ENCODE peak calls at places on chromosomes 5 and 9, in eight cellular contexts. One of them, this sample, is unnamed.
A peak's percentile ranks its signal among the peaks of the same experiment; 100 is the strongest.

GRCh38 chr5:5179597-5179996 is 39.5 kb downstream of the ADAMTS16 start:
- DNase-seq in T-helper 2 cell: no peak
- DNase-seq in DMS153: no peak
- DNase-seq in T47D: no peak
- DNase-seq in Peyer's patch: no peak
- DNase-seq in BJ: no peak
- DNase-seq in stimulated activated CD4-positive, alpha-beta T cell treated with anti-CD3 and anti-CD28 coated beads, Interleukin-12 subunit alpha, Interleukin-12 subunit beta, amount 100 ng/mL, for 4 hours: no peak
- DNase-seq in NCI-H1417 treated with DMSO at 0.1 percent for 48 hours: no peak
- DNase-seq in this sample: no peak

GRCh38 chr5:37776826-37777225 is 63.0 kb downstream of the GDNF start:
- DNase-seq in DMS153: no peak
- DNase-seq in BJ: peak; percentile 83
- DNase-seq in T47D: no peak
- DNase-seq in NCI-H1417 treated with DMSO at 0.1 percent for 48 hours: no peak
- DNase-seq in Peyer's patch: no peak
- DNase-seq in T-helper 2 cell: no peak
- DNase-seq in stimulated activated CD4-positive, alpha-beta T cell treated with anti-CD3 and anti-CD28 coated beads, Interleukin-12 subunit alpha, Interleukin-12 subunit beta, amount 100 ng/mL, for 4 hours: no peak
- DNase-seq in this sample: no peak

GRCh38 chr5:14143843-14144585 is 872 bp downstream of the TRIO start:
- DNase-seq in Peyer's patch: peak; percentile 78
- DNase-seq in DMS153: no peak
- DNase-seq in T47D: peak; percentile 21
- DNase-seq in stimulated activated CD4-positive, alpha-beta T cell treated with anti-CD3 and anti-CD28 coated beads, Interleukin-12 subunit alpha, Interleukin-12 subunit beta, amount 100 ng/mL, for 4 hours: peak; percentile 40
- DNase-seq in BJ: no peak
- DNase-seq in NCI-H1417 treated with DMSO at 0.1 percent for 48 hours: no peak
- DNase-seq in T-helper 2 cell: no peak
- DNase-seq in this sample: no peak

GRCh38 chr5:36422957-36423356 is 121.3 kb upstream of the RANBP3L start:
- DNase-seq in T-helper 2 cell: no peak
- DNase-seq in BJ: no peak
- DNase-seq in stimulated activated CD4-positive, alpha-beta T cell treated with anti-CD3 and anti-CD28 coated beads, Interleukin-12 subunit alpha, Interleukin-12 subunit beta, amount 100 ng/mL, for 4 hours: no peak
- DNase-seq in NCI-H1417 treated with DMSO at 0.1 percent for 48 hours: no peak
- DNase-seq in Peyer's patch: no peak
- DNase-seq in T47D: no peak
- DNase-seq in DMS153: no peak
- DNase-seq in this sample: no peak

GRCh38 chr9:79572891-79573696 is 1.3 kb downstream of the TLE4 start:
- DNase-seq in T47D: no peak
- DNase-seq in BJ: no peak
- DNase-seq in NCI-H1417 treated with DMSO at 0.1 percent for 48 hours: no peak
- DNase-seq in T-helper 2 cell: peak; percentile 34
- DNase-seq in stimulated activated CD4-positive, alpha-beta T cell treated with anti-CD3 and anti-CD28 coated beads, Interleukin-12 subunit alpha, Interleukin-12 subunit beta, amount 100 ng/mL, for 4 hours: peak; percentile 47
- DNase-seq in Peyer's patch: peak; percentile 75
- DNase-seq in DMS153: no peak
- DNase-seq in this sample: no peak

GRCh38 chr5:123514615-123515355 is 2.8 kb downstream of the CSNK1G3 start:
- DNase-seq in T-helper 2 cell: no peak
- DNase-seq in stimulated activated CD4-positive, alpha-beta T cell treated with anti-CD3 and anti-CD28 coated beads, Interleukin-12 subunit alpha, Interleukin-12 subunit beta, amount 100 ng/mL, for 4 hours: no peak
- DNase-seq in NCI-H1417 treated with DMSO at 0.1 percent for 48 hours: no peak
- DNase-seq in T47D: no peak
- DNase-seq in Peyer's patch: no peak
- DNase-seq in DMS153: no peak
- DNase-seq in BJ: no peak
- DNase-seq in this sample: no peak

GRCh38 chr9:123656565-123656964 is 273.4 kb downstream of the DENND1A start:
- DNase-seq in DMS153: no peak
- DNase-seq in BJ: peak; percentile 4
- DNase-seq in NCI-H1417 treated with DMSO at 0.1 percent for 48 hours: no peak
- DNase-seq in Peyer's patch: no peak
- DNase-seq in T-helper 2 cell: no peak
- DNase-seq in stimulated activated CD4-positive, alpha-beta T cell treated with anti-CD3 and anti-CD28 coated beads, Interleukin-12 subunit alpha, Interleukin-12 subunit beta, amount 100 ng/mL, for 4 hours: no peak
- DNase-seq in T47D: no peak
- DNase-seq in this sample: no peak

GRCh38 chr5:126848253-126848652 is 71.3 kb downstream of the LMNB1 start:
- DNase-seq in Peyer's patch: no peak
- DNase-seq in stimulated activated CD4-positive, alpha-beta T cell treated with anti-CD3 and anti-CD28 coated beads, Interleukin-12 subunit alpha, Interleukin-12 subunit beta, amount 100 ng/mL, for 4 hours: no peak
- DNase-seq in BJ: no peak
- DNase-seq in NCI-H1417 treated with DMSO at 0.1 percent for 48 hours: no peak
- DNase-seq in DMS153: no peak
- DNase-seq in T-helper 2 cell: no peak
- DNase-seq in T47D: no peak
- DNase-seq in this sample: no peak

This sample was measured in NCI-H1694.